ENCODE peak calls at places on chromosome 19, in ten cellular contexts. F is pancreas, V is ovary, Q is heart left ventricle, U is OCI-LY7, J is lung, D is heart right ventricle, E is Panc1, W is ascending aorta, P is tibial artery. A is an unnamed sample. For H3K36me3, the result is how much of the 10 kb centered on the place peaks cover.

GRCh38 chr19:38870612-38871011 is 7.5 kb downstream of the RINL start:
- DNase-seq in F (no peak), V (no peak), Q (no peak), U (no peak), J (no peak), D (no peak), E (no peak), W (no peak), P (no peak), A (no peak)

GRCh38 chr19:35350591-35350990 is 2.9 kb downstream of the FFAR1 start:
- DNase-seq in F (no peak), V (peak), Q (no peak), U (peak), J (no peak), D (no peak), E (no peak), W (no peak), P (no peak), A (no peak)

GRCh38 chr19:35164418-35164817 is 9.9 kb downstream of the FXYD5 start:
- DNase-seq in F (no peak), V (no peak), Q (no peak), U (no peak), J (no peak), D (no peak), E (no peak), W (no peak), P (no peak), A (no peak)

GRCh38 chr19:18932216-18932841 is 8.7 kb downstream of the HOMER3 start:
- DNase-seq in F (no peak), V (peak), Q (peak), U (peak), J (peak), D (peak), E (peak), W (no peak), P (peak), A (no peak)

GRCh38 chr19:12669272-12670158 is 2.9 kb downstream of the WDR83 start:
- DNase-seq in F (peak), V (peak), Q (peak), U (peak), J (peak), D (peak), E (peak), W (peak), P (peak), A (no peak)

GRCh38 chr19:13207237-13208130 is 57.3 kb downstream of the IER2 start:
- DNase-seq in F (no peak), V (peak), Q (peak), U (peak), J (no peak), D (no peak), E (no peak), W (no peak), P (no peak), A (no peak)

GRCh38 chr19:57903298-57904174 is 12.9 kb downstream of the ZNF417 start:
- DNase-seq in F (no peak), V (no peak), Q (no peak), U (peak), J (no peak), D (no peak), E (no peak), W (no peak), P (no peak), A (no peak)

GRCh38 chr19:10454267-10454666 is 33.9 kb downstream of the PDE4A start:
- DNase-seq in F (no peak), V (no peak), Q (no peak), U (no peak), J (no peak), D (no peak), E (no peak), W (no peak), P (no peak), A (no peak)

GRCh38 chr19:8397291-8397690 is 7.1 kb downstream of the RAB11B start:
- DNase-seq in F (peak), V (no peak), Q (no peak), U (no peak), J (no peak), D (no peak), E (no peak), W (no peak), P (no peak), A (no peak)

GRCh38 chr19:28656644-28657043 is 556.3 kb downstream of the UQCRFS1 start:
- DNase-seq in F (no peak), V (no peak), Q (no peak), U (no peak), J (no peak), D (no peak), E (no peak), W (no peak), P (no peak), A (no peak)

GRCh38 chr19:343451-343931 is 1.1 kb downstream of the MIER2 start:
- DNase-seq in F (no peak), V (no peak), Q (no peak), U (peak), J (no peak), D (no peak), E (no peak), W (no peak), P (no peak), A (no peak)
- TF ChIP-seq CTCF in F (no peak), V (no peak), Q (no peak), U (no peak), J (no peak), D (no peak), E (no peak), W (no peak), P (no peak), A (no peak)

DNA sequence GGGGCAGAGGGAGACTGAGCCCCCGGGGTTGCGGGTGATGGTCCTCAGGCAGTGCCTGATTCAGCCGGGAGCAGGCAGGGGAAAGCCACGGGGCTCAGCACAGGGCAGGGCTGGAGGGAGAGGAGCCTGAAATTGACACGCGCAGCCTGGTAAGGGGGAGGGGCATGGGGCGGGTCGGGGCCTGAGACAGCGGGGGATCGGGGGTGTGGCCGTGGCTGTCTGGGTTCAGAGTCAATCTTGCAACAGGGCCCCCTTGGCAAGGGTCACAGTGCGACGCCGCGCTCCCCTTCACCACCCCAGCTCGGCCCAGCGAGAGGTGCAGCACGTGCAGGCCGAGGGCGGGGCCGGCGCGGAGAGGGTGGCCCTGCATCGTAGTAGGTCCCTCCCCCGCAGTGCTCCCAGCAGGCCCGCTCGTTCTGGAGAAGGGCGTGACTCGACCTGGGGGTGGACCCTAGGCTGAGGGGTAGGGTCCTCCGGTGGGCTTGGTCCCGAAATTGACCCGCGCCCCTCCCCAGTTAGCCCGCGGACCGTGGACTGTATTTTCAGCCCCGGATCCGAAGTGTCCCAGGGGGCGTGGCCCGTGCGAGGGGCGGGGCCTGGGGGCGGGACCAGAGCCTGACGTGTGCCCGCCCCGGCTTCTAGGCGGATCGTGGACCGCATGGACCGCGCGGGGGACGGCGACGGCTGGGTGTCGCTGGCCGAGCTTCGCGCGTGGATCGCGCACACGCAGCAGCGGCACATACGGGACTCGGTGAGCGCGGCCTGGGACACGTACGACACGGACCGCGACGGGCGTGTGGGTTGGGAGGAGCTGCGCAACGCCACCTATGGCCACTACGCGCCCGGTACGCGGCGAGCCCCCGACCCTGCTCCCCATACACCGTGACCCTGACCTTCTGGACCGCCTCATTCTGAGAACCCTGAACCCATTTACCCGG is 6.0 kb downstream of the RCN3 start:
- DNase-seq in F (peak), V (peak), Q (peak), U (peak), J (peak), D (peak), E (no peak), W (no peak), P (peak), A (no peak)
- H3K4me3 ChIP-seq in F (peak), V (peak), Q (peak), U (peak), J (peak), D (peak), E (peak), W (peak), P (peak), A (peak)

DNA sequence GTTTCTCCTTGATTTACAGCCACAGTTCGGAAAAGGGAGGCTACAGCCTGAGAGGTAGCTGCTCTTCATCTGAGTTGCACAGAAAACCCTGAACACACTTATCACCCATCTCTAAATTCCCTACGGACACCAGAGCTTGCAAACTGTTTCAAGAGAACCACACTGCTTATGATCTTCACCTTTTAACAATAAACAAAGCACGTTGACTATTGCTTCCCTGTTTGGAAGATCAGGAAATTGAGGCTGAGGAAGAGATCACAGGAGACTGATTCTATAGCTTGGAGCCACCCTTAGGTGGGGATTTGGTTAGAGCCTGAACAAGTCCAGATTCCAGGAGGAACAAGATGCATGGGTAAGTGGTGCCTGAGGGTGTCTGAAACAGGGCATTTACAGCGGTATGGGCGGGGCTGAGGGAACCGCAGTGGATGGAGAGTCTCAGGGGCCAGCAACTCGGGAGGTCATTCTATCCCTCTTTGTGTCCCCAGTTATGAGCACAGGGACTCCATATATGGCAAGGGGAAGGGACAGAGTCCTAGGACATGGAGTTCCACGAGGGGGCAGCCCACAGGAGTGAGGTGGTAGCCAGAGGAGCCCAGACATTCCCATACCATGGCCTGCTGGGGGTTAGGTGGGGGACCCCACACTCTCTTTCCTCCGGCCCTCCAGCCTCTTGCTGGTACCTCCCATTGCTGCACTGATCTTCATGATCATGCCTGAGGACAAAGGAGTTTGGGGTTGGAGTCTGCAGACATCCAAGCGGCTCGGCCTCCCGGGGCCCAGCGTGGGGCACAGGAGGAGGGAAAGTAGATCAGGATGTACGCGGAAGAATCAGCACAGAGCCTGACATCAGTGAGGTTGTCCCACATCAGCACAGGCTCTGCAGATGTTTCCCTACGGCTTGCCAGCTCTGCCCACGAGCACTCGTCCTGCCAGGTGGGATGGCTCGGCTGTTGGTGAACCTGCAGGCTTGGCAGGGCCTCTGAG is 162.3 kb upstream of the ZNF536 start:
- DNase-seq in F (no peak), V (no peak), Q (no peak), U (no peak), J (no peak), D (no peak), E (no peak), W (no peak), P (no peak), A (no peak)
- H3K36me3 ChIP-seq in F (under half), V (under half), Q (under half), U (under half), J (under half), D (under half), E (under half), W (under half), P (under half), A (under half)

GRCh38 chr19:32336259-32337111 is 8.9 kb upstream of the ZNF507 start:
- DNase-seq in F (no peak), V (no peak), Q (no peak), U (no peak), J (no peak), D (no peak), E (no peak), W (no peak), P (no peak), A (no peak)
- TF ChIP-seq CTCF in F (no peak), V (no peak), Q (peak), U (peak), J (no peak), D (peak), E (peak), W (no peak), P (no peak), A (no peak)

GRCh38 chr19:2047449-2048103 is 3.5 kb downstream of the MKNK2 start:
- DNase-seq in F (peak), V (peak), Q (no peak), U (no peak), J (no peak), D (no peak), E (no peak), W (no peak), P (peak), A (no peak)
- H3K4me3 ChIP-seq in F (peak), V (no peak), Q (no peak), U (peak), J (no peak), D (no peak), E (peak), W (peak), P (peak), A (no peak)

GRCh38 chr19:47375694-47376588 is 26.8 kb downstream of the DHX34 start:
- DNase-seq in F (no peak), V (no peak), Q (no peak), U (no peak), J (no peak), D (no peak), E (no peak), W (no peak), P (no peak), A (no peak)
- H3K36me3 ChIP-seq in F (half or more), V (under half), Q (half or more), U (half or more), J (under half), D (half or more), E (under half), W (half or more), P (half or more), A (under half)

GRCh38 chr19:36687214-36688056 is at the start of gene ZNF567:
- DNase-seq in F (peak), V (peak), Q (peak), U (peak), J (peak), D (peak), E (peak), W (peak), P (peak), A (peak)
- TF ChIP-seq CTCF in F (no peak), V (no peak), Q (no peak), U (no peak), J (no peak), D (no peak), E (no peak), W (no peak), P (no peak), A (no peak)

GRCh38 chr19:41352279-41352608 is 1.5 kb downstream of the TGFB1 start:
- DNase-seq in F (no peak), V (no peak), Q (no peak), U (no peak), J (no peak), D (no peak), E (no peak), W (no peak), P (no peak), A (no peak)
- H3K4me3 ChIP-seq in F (peak), V (peak), Q (peak), U (peak), J (peak), D (peak), E (peak), W (peak), P (peak), A (peak)

DNA sequence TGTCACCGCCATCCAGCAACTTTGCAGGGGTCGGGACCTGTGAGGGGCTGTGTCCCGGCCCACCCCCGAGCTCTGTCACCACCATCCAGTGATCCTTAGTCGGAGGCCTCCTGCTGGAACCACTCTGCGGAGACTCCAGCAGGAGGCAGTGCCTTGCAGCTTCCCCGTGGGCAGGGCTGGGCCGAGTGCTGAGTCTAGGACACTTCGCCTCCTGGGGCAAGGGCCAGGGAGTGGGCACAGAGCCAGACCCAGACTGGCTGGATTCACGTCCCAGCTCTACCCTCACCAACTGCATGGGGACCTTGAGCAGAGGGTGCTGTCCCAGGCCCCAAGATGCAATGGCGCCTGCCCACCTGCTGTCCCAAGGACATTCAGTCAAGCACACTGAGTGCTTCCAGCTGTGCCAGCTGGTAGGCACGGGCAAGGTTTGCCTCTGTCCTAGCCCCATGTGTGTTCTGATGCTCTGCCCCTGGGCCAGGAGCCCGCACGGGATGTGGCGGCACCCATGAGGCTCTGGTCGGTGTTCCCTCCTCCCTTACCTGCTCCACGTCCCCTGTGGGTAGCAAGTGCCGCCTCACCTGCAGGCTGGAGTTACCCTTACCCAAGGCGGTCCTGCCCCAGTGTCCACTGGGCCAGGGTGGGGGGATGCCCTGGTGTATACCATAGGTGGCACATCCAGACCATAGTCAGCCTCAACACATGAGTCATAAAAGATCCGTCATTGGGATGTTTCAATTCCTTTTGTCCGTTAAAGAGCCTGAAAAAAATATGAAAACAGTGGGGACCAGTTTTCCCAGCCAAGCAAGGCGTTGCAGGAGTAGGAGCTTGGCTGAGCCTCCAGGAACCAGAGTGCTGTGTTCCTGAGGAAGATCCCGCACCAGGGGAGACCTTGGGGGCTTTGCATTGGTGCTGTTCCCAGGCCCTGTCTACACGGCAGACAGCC is 7.4 kb downstream of the FZR1 start:
- DNase-seq in F (peak), V (no peak), Q (no peak), U (no peak), J (no peak), D (peak), E (no peak), W (no peak), P (no peak), A (no peak)
- H3K36me3 ChIP-seq in F (under half), V (under half), Q (under half), U (under half), J (under half), D (under half), E (under half), W (under half), P (under half), A (under half)

DNA sequence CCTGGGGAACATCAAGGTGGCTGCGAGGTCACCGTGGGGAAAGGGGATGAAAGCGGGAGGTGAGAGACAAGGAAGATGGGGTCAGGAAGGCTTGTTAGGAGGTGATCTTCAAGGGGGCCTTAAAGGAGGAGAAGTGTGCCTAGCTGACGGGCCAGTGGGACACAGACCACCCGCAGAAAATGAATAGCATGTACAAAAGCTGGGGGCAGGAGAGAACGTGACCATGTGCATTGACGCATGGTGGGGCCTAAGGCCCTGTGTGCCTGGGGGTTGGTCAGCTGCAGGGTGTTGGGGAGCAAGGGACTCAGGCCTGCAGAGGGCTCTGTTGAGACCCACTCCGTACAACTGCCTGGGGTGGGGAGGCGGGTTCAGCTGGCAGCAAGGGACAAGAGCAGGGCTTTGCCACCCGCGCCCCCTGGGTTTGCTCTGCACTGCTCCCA is 5.9 kb downstream of the RAB8A start:
- DNase-seq in F (no peak), V (no peak), Q (no peak), U (peak), J (no peak), D (no peak), E (no peak), W (no peak), P (no peak), A (no peak)
- TF ChIP-seq CTCF in F (no peak), V (no peak), Q (no peak), U (peak), J (no peak), D (no peak), E (no peak), W (no peak), P (no peak), A (no peak)

A was measured in kidney epithelial cell.